ENCODE peak calls at places on chromosomes 2 and 18, in four cellular contexts. One of them, this sample, is unnamed.

GRCh38 chr2:77642339-77642738 is 120.2 kb upstream of the LRRTM4 start:
- DNase-seq in endodermal cell: no peak
- DNase-seq in WERI-Rb-1: no peak
- DNase-seq in GM23248: no peak
- DNase-seq in this sample: no peak

GRCh38 chr2:160411167-160411566 is 82.4 kb downstream of the RBMS1 start:
- DNase-seq in endodermal cell: no peak
- DNase-seq in WERI-Rb-1: no peak
- DNase-seq in GM23248: peak; percentile 87
- DNase-seq in this sample: peak; percentile 86

GRCh38 chr18:50720281-50720680 is 99.5 kb downstream of the MRO start:
- DNase-seq in endodermal cell: no peak
- DNase-seq in WERI-Rb-1: peak; percentile 84
- DNase-seq in GM23248: no peak
- DNase-seq in this sample: peak; percentile 43

GRCh38 chr18:40855661-40856060 is 1099.4 kb upstream of the PIK3C3 start:
- DNase-seq in endodermal cell: no peak
- DNase-seq in WERI-Rb-1: peak; percentile 30
- DNase-seq in GM23248: no peak
- DNase-seq in this sample: no peak

GRCh38 chr2:24050041-24050655 is 607 bp downstream of the FKBP1B start:
- DNase-seq in endodermal cell: peak; percentile 81
- DNase-seq in WERI-Rb-1: no peak
- DNase-seq in GM23248: peak; percentile 48
- DNase-seq in this sample: no peak

GRCh38 chr2:121888189-121888557 is 132.7 kb downstream of the TSN start:
- DNase-seq in endodermal cell: peak; percentile 90
- DNase-seq in WERI-Rb-1: peak; percentile 53
- DNase-seq in GM23248: no peak
- DNase-seq in this sample: peak; percentile 15

GRCh38 chr18:50247562-50247961 is 18.7 kb downstream of the CFAP53 start:
- DNase-seq in endodermal cell: no peak
- DNase-seq in WERI-Rb-1: no peak
- DNase-seq in GM23248: no peak
- DNase-seq in this sample: no peak

GRCh38 chr2:47849368-47849767 is 56.9 kb downstream of the FBXO11 start:
- DNase-seq in endodermal cell: no peak
- DNase-seq in WERI-Rb-1: no peak
- DNase-seq in GM23248: no peak
- DNase-seq in this sample: no peak

GRCh38 chr18:58552057-58552461 is 76.8 kb downstream of the ALPK2 start:
- DNase-seq in endodermal cell: no peak
- DNase-seq in WERI-Rb-1: no peak
- DNase-seq in GM23248: peak; percentile 43
- DNase-seq in this sample: no peak

GRCh38 chr2:40242315-40242714 is 209.6 kb downstream of the SLC8A1 start:
- DNase-seq in endodermal cell: no peak
- DNase-seq in WERI-Rb-1: no peak
- DNase-seq in GM23248: no peak
- DNase-seq in this sample: no peak

GRCh38 chr18:24818451-24818850 is 358.0 kb downstream of the HRH4 start:
- DNase-seq in endodermal cell: peak; percentile 63
- DNase-seq in WERI-Rb-1: no peak
- DNase-seq in GM23248: no peak
- DNase-seq in this sample: no peak

GRCh38 chr2:221434155-221434554 is 137.9 kb downstream of the EPHA4 start:
- DNase-seq in endodermal cell: no peak
- DNase-seq in WERI-Rb-1: no peak
- DNase-seq in GM23248: no peak
- DNase-seq in this sample: no peak

GRCh38 chr18:46336278-46337205 is 232.4 kb downstream of the HAUS1 start:
- DNase-seq in endodermal cell: no peak
- DNase-seq in WERI-Rb-1: no peak
- DNase-seq in GM23248: no peak
- DNase-seq in this sample: no peak

GRCh38 chr18:76572517-76573247 is 77.6 kb upstream of the ZNF516 start:
- DNase-seq in endodermal cell: no peak
- DNase-seq in WERI-Rb-1: no peak
- DNase-seq in GM23248: no peak
- DNase-seq in this sample: no peak

GRCh38 chr2:78977661-78978145 is 47.8 kb upstream of the REG3G start:
- DNase-seq in endodermal cell: no peak
- DNase-seq in WERI-Rb-1: no peak
- DNase-seq in GM23248: no peak
- DNase-seq in this sample: no peak

GRCh38 chr18:46756559-46757201 is at the start of gene ST8SIA5:
- DNase-seq in endodermal cell: peak; percentile 86
- DNase-seq in WERI-Rb-1: no peak
- DNase-seq in GM23248: peak; percentile 18
- DNase-seq in this sample: peak; percentile 18

DNA sequence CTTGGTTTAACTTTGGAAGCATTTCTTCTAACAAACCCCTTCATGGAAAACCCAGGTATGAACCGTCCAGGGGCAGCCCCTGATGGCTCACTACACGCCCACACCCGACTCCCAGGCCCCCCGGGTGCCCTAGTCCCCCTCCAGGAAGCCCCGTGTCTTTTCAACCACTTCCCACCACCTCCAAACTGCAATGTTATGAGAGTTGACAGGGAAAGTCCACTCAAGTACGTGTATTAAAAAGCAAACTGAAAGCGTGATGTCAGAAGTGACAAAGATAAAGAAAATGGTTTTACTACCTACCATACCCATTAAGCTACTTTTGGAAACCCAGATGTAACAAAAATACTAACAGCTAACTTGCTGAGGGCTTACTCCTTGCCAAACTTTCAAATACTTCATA is 51.5 kb downstream of the L3MBTL4 start:
- DNase-seq in endodermal cell: no peak
- DNase-seq in WERI-Rb-1: no peak
- DNase-seq in GM23248: no peak
- DNase-seq in this sample: no peak
- H3K4me3 ChIP-seq in endodermal cell: no peak overlapping the region
- H3K4me3 ChIP-seq in WERI-Rb-1: no peak overlapping the region
- H3K4me3 ChIP-seq in GM23248: no peak overlapping the region
- H3K4me3 ChIP-seq in this sample: peak overlapping the region; percentile 43

GRCh38 chr18:13500891-13501887 is 225.2 kb downstream of the FAM210A start:
- DNase-seq in endodermal cell: peak; percentile 65
- DNase-seq in WERI-Rb-1: no peak
- DNase-seq in GM23248: peak; percentile 76
- DNase-seq in this sample: peak; percentile 66
- H3K4me3 ChIP-seq in endodermal cell: no peak overlapping the region
- H3K4me3 ChIP-seq in WERI-Rb-1: no peak overlapping the region
- H3K4me3 ChIP-seq in GM23248: peak overlapping the region; percentile 58
- H3K4me3 ChIP-seq in this sample: no peak overlapping the region

DNA sequence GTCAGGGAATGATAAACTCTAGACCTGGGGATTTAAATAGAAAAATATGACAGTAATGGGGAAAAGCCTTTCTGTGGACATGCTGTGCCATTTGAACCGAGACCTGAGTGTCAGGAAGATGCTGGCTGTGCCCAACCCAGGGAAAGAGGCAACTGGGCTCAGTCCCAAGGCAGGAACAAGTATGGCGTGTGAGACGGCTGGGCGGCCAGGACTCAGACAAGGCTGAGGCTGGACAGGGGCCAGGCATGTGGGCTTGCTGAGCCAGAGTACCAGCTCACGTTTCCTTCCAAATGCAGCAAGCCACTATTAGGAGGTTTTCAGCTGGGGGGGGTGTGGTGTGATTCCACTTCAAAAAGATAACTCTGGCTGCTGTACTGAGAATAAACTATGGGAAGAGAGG is 92.4 kb downstream of the INPP5D start:
- DNase-seq in endodermal cell: no peak
- DNase-seq in WERI-Rb-1: no peak
- DNase-seq in GM23248: peak; percentile 69
- DNase-seq in this sample: peak; percentile 68
- H3K4me3 ChIP-seq in endodermal cell: no peak overlapping the region
- H3K4me3 ChIP-seq in WERI-Rb-1: no peak overlapping the region
- H3K4me3 ChIP-seq in GM23248: no peak overlapping the region
- H3K4me3 ChIP-seq in this sample: no peak overlapping the region

GRCh38 chr2:215002500-215002899 is 135.9 kb downstream of the ABCA12 start:
- DNase-seq in endodermal cell: no peak
- DNase-seq in WERI-Rb-1: peak; percentile 44
- DNase-seq in GM23248: peak; percentile 75
- DNase-seq in this sample: peak; percentile 13

DNA sequence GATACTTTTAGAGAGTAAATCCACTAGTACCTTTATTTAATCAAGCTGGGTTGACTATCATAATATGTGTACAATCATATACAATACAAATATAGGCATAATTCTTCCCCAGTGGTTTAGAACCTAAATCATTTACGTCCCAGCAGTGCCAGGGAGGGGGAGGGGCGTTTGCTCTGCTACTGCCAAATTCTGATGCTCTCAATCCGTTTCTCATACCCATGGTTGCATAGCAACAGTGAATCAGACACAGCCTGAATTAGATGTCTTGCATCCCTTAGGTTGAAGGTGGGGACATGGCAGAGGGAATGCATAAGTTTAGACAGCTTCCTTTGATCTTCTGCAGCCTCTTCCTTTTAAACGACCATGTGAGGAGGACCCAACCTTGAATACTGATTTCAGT is 135.4 kb downstream of the ABCA12 start:
- DNase-seq in endodermal cell: no peak
- DNase-seq in WERI-Rb-1: no peak
- DNase-seq in GM23248: peak; percentile 51
- DNase-seq in this sample: peak; percentile 7
- H3K4me3 ChIP-seq in endodermal cell: no peak overlapping the region
- H3K4me3 ChIP-seq in WERI-Rb-1: no peak overlapping the region
- H3K4me3 ChIP-seq in GM23248: no peak overlapping the region
- H3K4me3 ChIP-seq in this sample: no peak overlapping the region

GRCh38 chr2:236284208-236284607 is 20.0 kb upstream of the ASB18 start:
- DNase-seq in endodermal cell: no peak
- DNase-seq in WERI-Rb-1: no peak
- DNase-seq in GM23248: no peak
- DNase-seq in this sample: peak; percentile 4

GRCh38 chr2:236286866-236287545 is 22.8 kb upstream of the ASB18 start:
- DNase-seq in endodermal cell: peak; percentile 37
- DNase-seq in WERI-Rb-1: peak; percentile 16
- DNase-seq in GM23248: peak; percentile 44
- DNase-seq in this sample: peak; percentile 76

GRCh38 chr2:236282406-236282805 is 18.2 kb upstream of the ASB18 start:
- DNase-seq in endodermal cell: no peak
- DNase-seq in WERI-Rb-1: no peak
- DNase-seq in GM23248: no peak
- DNase-seq in this sample: no peak

GRCh38 chr2:236281423-236281822 is 17.2 kb upstream of the ASB18 start:
- DNase-seq in endodermal cell: no peak
- DNase-seq in WERI-Rb-1: no peak
- DNase-seq in GM23248: no peak
- DNase-seq in this sample: no peak
- H3K4me3 ChIP-seq in endodermal cell: no peak overlapping the region
- H3K4me3 ChIP-seq in WERI-Rb-1: no peak overlapping the region
- H3K4me3 ChIP-seq in GM23248: no peak overlapping the region
- H3K4me3 ChIP-seq in this sample: no peak overlapping the region

GRCh38 chr2:173948827-173949226 is 16.3 kb downstream of the SP3 start:
- DNase-seq in endodermal cell: no peak
- DNase-seq in WERI-Rb-1: no peak
- DNase-seq in GM23248: no peak
- DNase-seq in this sample: no peak
- H3K4me3 ChIP-seq in endodermal cell: no peak overlapping the region
- H3K4me3 ChIP-seq in WERI-Rb-1: no peak overlapping the region
- H3K4me3 ChIP-seq in GM23248: no peak overlapping the region
- H3K4me3 ChIP-seq in this sample: no peak overlapping the region

DNA sequence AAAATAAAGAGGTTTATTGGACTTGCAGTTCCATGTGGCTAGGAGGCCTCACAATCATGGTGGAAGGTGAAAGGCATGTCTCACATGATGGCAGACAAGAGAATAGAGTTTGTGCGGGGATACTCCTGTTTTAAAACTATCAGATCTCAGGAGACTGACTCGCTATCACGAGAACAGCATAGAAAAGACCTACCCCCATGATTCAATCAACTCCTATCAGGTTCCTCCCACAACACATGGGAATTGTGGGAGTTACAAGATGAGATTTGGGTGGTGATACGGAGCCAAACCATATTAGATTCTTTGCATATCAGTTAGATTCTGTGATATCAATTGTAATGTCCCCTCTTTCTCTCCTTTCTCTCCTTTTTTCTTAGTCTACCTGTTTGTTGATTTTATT is 1178.7 kb upstream of the LRRTM1 start:
- DNase-seq in endodermal cell: no peak
- DNase-seq in WERI-Rb-1: no peak
- DNase-seq in GM23248: no peak
- DNase-seq in this sample: no peak
- H3K4me3 ChIP-seq in endodermal cell: no peak overlapping the region
- H3K4me3 ChIP-seq in WERI-Rb-1: no peak overlapping the region
- H3K4me3 ChIP-seq in GM23248: no peak overlapping the region
- H3K4me3 ChIP-seq in this sample: no peak overlapping the region

GRCh38 chr2:174835797-174836255 is 71.6 kb upstream of the CHRNA1 start:
- DNase-seq in endodermal cell: no peak
- DNase-seq in WERI-Rb-1: peak; percentile 10
- DNase-seq in GM23248: peak; percentile 97
- DNase-seq in this sample: no peak
- H3K4me3 ChIP-seq in endodermal cell: no peak overlapping the region
- H3K4me3 ChIP-seq in WERI-Rb-1: no peak overlapping the region
- H3K4me3 ChIP-seq in GM23248: peak overlapping the region; percentile 46
- H3K4me3 ChIP-seq in this sample: no peak overlapping the region

DNA sequence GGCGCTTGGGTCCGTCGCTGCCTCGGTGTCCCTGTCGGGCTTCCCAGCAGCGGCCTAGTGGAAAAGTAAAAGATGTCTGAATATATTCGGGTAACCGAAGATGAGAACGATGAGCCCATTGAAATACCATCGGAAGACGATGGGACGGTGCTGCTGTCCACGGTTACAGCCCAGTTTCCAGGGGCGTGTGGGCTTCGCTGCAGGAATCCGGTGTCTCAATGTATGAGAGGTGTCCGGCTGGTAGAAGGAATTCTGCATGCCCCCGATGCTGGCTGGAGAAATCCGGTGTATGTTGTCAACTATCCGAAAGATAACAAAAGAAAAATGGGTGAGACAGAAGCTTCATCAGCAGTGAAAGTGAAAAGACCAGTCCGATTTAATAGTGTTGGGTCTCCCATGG is 8.0 kb downstream of the HES6 start:
- DNase-seq in endodermal cell: no peak
- DNase-seq in WERI-Rb-1: no peak
- DNase-seq in GM23248: no peak
- DNase-seq in this sample: no peak
- H3K4me3 ChIP-seq in endodermal cell: no peak overlapping the region
- H3K4me3 ChIP-seq in WERI-Rb-1: no peak overlapping the region
- H3K4me3 ChIP-seq in GM23248: peak overlapping the region; percentile 66
- H3K4me3 ChIP-seq in this sample: no peak overlapping the region